ENCODE peak calls at places on chromosomes 6 and 20, in five cellular contexts. One of them, this sample, is unnamed.

GRCh38 chr20:23659989-23660837 is 22.5 kb upstream of the CST3 start:
- DNase-seq in coronary artery: no peak
- DNase-seq in kidney epithelial cell: no peak
- DNase-seq in heart right ventricle: no peak
- DNase-seq in ascending aorta: no peak
- DNase-seq in this sample: no peak

GRCh38 chr20:17504326-17504897 is 26.8 kb downstream of the BFSP1 start:
- DNase-seq in coronary artery: no peak
- DNase-seq in kidney epithelial cell: no peak
- DNase-seq in ascending aorta: no peak
- DNase-seq in heart right ventricle: no peak
- DNase-seq in this sample: no peak

GRCh38 chr6:137722749-137723272 is 144.2 kb upstream of the TNFAIP3 start:
- DNase-seq in coronary artery: no peak
- DNase-seq in ascending aorta: no peak
- DNase-seq in kidney epithelial cell: no peak
- DNase-seq in heart right ventricle: no peak
- DNase-seq in this sample: no peak

GRCh38 chr6:80338201-80338836 is 231.8 kb downstream of the BCKDHB start:
- DNase-seq in ascending aorta: peak; percentile 65
- DNase-seq in heart right ventricle: peak; percentile 72
- DNase-seq in kidney epithelial cell: peak; percentile 7
- DNase-seq in coronary artery: no peak
- DNase-seq in this sample: peak; percentile 25

GRCh38 chr20:346640-347316 is at the start of gene NRSN2:
- DNase-seq in coronary artery: no peak
- DNase-seq in heart right ventricle: peak; percentile 69
- DNase-seq in kidney epithelial cell: no peak
- DNase-seq in ascending aorta: peak; percentile 80
- DNase-seq in this sample: no peak

GRCh38 chr6:37479266-37479854 is 20.3 kb downstream of the CCDC167 start:
- DNase-seq in coronary artery: no peak
- DNase-seq in kidney epithelial cell: no peak
- DNase-seq in ascending aorta: no peak
- DNase-seq in heart right ventricle: no peak
- DNase-seq in this sample: no peak

GRCh38 chr6:11822346-11822745 is 43.7 kb upstream of the ADTRP start:
- DNase-seq in ascending aorta: no peak
- DNase-seq in coronary artery: no peak
- DNase-seq in kidney epithelial cell: no peak
- DNase-seq in heart right ventricle: no peak
- DNase-seq in this sample: no peak

GRCh38 chr6:150640556-150641206 is 41.0 kb downstream of the PLEKHG1 start:
- DNase-seq in coronary artery: no peak
- DNase-seq in heart right ventricle: no peak
- DNase-seq in kidney epithelial cell: no peak
- DNase-seq in ascending aorta: no peak
- DNase-seq in this sample: no peak

GRCh38 chr20:36493801-36494114 is 47.6 kb upstream of the MYL9 start:
- DNase-seq in heart right ventricle: peak; percentile 73
- DNase-seq in coronary artery: peak; percentile 83
- DNase-seq in ascending aorta: peak; percentile 82
- DNase-seq in kidney epithelial cell: no peak
- DNase-seq in this sample: no peak

GRCh38 chr20:44704551-44704971 is 10.6 kb upstream of the CCN5 start:
- DNase-seq in ascending aorta: no peak
- DNase-seq in kidney epithelial cell: no peak
- DNase-seq in heart right ventricle: no peak
- DNase-seq in coronary artery: no peak
- DNase-seq in this sample: no peak

GRCh38 chr6:3748208-3748701 is 3.3 kb downstream of the PXDC1 start:
- DNase-seq in ascending aorta: peak; percentile 91
- DNase-seq in coronary artery: no peak
- DNase-seq in heart right ventricle: peak; percentile 66
- DNase-seq in kidney epithelial cell: no peak
- DNase-seq in this sample: peak; percentile 34

GRCh38 chr6:152696543-152696942 is 1.2 kb upstream of the MYCT1 start:
- DNase-seq in heart right ventricle: no peak
- DNase-seq in ascending aorta: no peak
- DNase-seq in coronary artery: no peak
- DNase-seq in kidney epithelial cell: no peak
- DNase-seq in this sample: no peak

GRCh38 chr6:36650848-36651247 is 27.7 kb upstream of the CDKN1A start:
- DNase-seq in kidney epithelial cell: no peak
- DNase-seq in coronary artery: no peak
- DNase-seq in heart right ventricle: no peak
- DNase-seq in ascending aorta: no peak
- DNase-seq in this sample: no peak

GRCh38 chr6:150867117-150867516 is 1.6 kb downstream of the MTHFD1L start:
- DNase-seq in coronary artery: no peak
- DNase-seq in heart right ventricle: no peak
- DNase-seq in ascending aorta: no peak
- DNase-seq in kidney epithelial cell: no peak
- DNase-seq in this sample: no peak

GRCh38 chr6:163324928-163325784 is 89.4 kb upstream of the QKI start:
- DNase-seq in ascending aorta: peak; percentile 71
- DNase-seq in kidney epithelial cell: no peak
- DNase-seq in coronary artery: no peak
- DNase-seq in heart right ventricle: peak; percentile 51
- DNase-seq in this sample: no peak

GRCh38 chr6:111752476-111752875 is 120.8 kb downstream of the FYN start:
- DNase-seq in kidney epithelial cell: no peak
- DNase-seq in ascending aorta: no peak
- DNase-seq in coronary artery: no peak
- DNase-seq in heart right ventricle: no peak
- DNase-seq in this sample: no peak

GRCh38 chr6:1797801-1798200 is 188.1 kb downstream of the FOXC1 start:
- DNase-seq in heart right ventricle: no peak
- DNase-seq in coronary artery: no peak
- DNase-seq in ascending aorta: no peak
- DNase-seq in kidney epithelial cell: no peak
- DNase-seq in this sample: no peak

GRCh38 chr6:129243377-129243776 is 360.4 kb downstream of the LAMA2 start:
- DNase-seq in coronary artery: no peak
- DNase-seq in kidney epithelial cell: no peak
- DNase-seq in heart right ventricle: no peak
- DNase-seq in ascending aorta: no peak
- DNase-seq in this sample: no peak

GRCh38 chr20:10228330-10228729 is 9.7 kb downstream of the SNAP25 start:
- DNase-seq in kidney epithelial cell: no peak
- DNase-seq in coronary artery: no peak
- DNase-seq in heart right ventricle: no peak
- DNase-seq in ascending aorta: no peak
- DNase-seq in this sample: no peak

GRCh38 chr20:44324343-44324742 is 12.5 kb upstream of the R3HDML start:
- DNase-seq in coronary artery: no peak
- DNase-seq in ascending aorta: no peak
- DNase-seq in kidney epithelial cell: no peak
- DNase-seq in heart right ventricle: no peak
- DNase-seq in this sample: no peak

GRCh38 chr20:62739581-62740285 is 31.1 kb downstream of the NTSR1 start:
- DNase-seq in kidney epithelial cell: no peak
- DNase-seq in ascending aorta: no peak
- DNase-seq in coronary artery: no peak
- DNase-seq in heart right ventricle: peak; percentile 37
- DNase-seq in this sample: no peak

GRCh38 chr6:80956898-80957297 is 795.6 kb downstream of the TENT5A start:
- DNase-seq in kidney epithelial cell: no peak
- DNase-seq in ascending aorta: no peak
- DNase-seq in heart right ventricle: no peak
- DNase-seq in coronary artery: no peak
- DNase-seq in this sample: no peak

GRCh38 chr6:168096271-168096764 is 17.3 kb upstream of the FRMD1 start:
- DNase-seq in heart right ventricle: no peak
- DNase-seq in kidney epithelial cell: no peak
- DNase-seq in ascending aorta: no peak
- DNase-seq in coronary artery: no peak
- DNase-seq in this sample: no peak

GRCh38 chr20:50663095-50663821 is 28.1 kb downstream of the RIPOR3 start:
- DNase-seq in ascending aorta: no peak
- DNase-seq in coronary artery: no peak
- DNase-seq in kidney epithelial cell: no peak
- DNase-seq in heart right ventricle: no peak
- DNase-seq in this sample: peak; percentile 21

GRCh38 chr20:6053776-6054688 is at the start of gene LRRN4:
- DNase-seq in ascending aorta: no peak
- DNase-seq in kidney epithelial cell: peak; percentile 94
- DNase-seq in heart right ventricle: no peak
- DNase-seq in coronary artery: no peak
- DNase-seq in this sample: no peak

GRCh38 chr6:213284-213683 is 79.0 kb upstream of the DUSP22 start:
- DNase-seq in heart right ventricle: no peak
- DNase-seq in coronary artery: no peak
- DNase-seq in ascending aorta: no peak
- DNase-seq in kidney epithelial cell: no peak
- DNase-seq in this sample: no peak

GRCh38 chr6:120584111-120584760 is 750.0 kb downstream of the TBC1D32 start:
- DNase-seq in heart right ventricle: no peak
- DNase-seq in ascending aorta: no peak
- DNase-seq in coronary artery: no peak
- DNase-seq in kidney epithelial cell: no peak
- DNase-seq in this sample: no peak

GRCh38 chr6:136067731-136068341 is 182.3 kb downstream of the MTFR2 start:
- DNase-seq in ascending aorta: no peak
- DNase-seq in coronary artery: no peak
- DNase-seq in kidney epithelial cell: peak; percentile 87
- DNase-seq in heart right ventricle: no peak
- DNase-seq in this sample: no peak

GRCh38 chr6:33693186-33694158 is 18.0 kb downstream of the UQCC2 start:
- DNase-seq in heart right ventricle: peak; percentile 39
- DNase-seq in ascending aorta: no peak
- DNase-seq in coronary artery: no peak
- DNase-seq in kidney epithelial cell: no peak
- DNase-seq in this sample: no peak

GRCh38 chr6:21987501-21987957 is 309.3 kb downstream of the PRL start:
- DNase-seq in ascending aorta: peak; percentile 89
- DNase-seq in heart right ventricle: peak; percentile 43
- DNase-seq in kidney epithelial cell: peak; percentile 93
- DNase-seq in coronary artery: peak; percentile 85
- DNase-seq in this sample: peak; percentile 59

GRCh38 chr20:58721951-58722371 is 29.4 kb downstream of the NPEPL1 start:
- DNase-seq in kidney epithelial cell: no peak
- DNase-seq in coronary artery: peak; percentile 70
- DNase-seq in heart right ventricle: no peak
- DNase-seq in ascending aorta: peak; percentile 65
- DNase-seq in this sample: no peak

GRCh38 chr20:36793294-36794115 is 19.9 kb upstream of the DSN1 start:
- DNase-seq in kidney epithelial cell: no peak
- DNase-seq in heart right ventricle: no peak
- DNase-seq in coronary artery: no peak
- DNase-seq in ascending aorta: no peak
- DNase-seq in this sample: no peak

GRCh38 chr6:167240034-167240541 is 51.0 kb upstream of the UNC93A start:
- DNase-seq in kidney epithelial cell: no peak
- DNase-seq in coronary artery: no peak
- DNase-seq in ascending aorta: no peak
- DNase-seq in heart right ventricle: no peak
- DNase-seq in this sample: no peak

GRCh38 chr6:22826961-22827360 is 257.6 kb downstream of the HDGFL1 start:
- DNase-seq in coronary artery: no peak
- DNase-seq in heart right ventricle: no peak
- DNase-seq in kidney epithelial cell: no peak
- DNase-seq in ascending aorta: no peak
- DNase-seq in this sample: no peak

GRCh38 chr6:20686142-20686541 is 151.9 kb downstream of the CDKAL1 start:
- DNase-seq in coronary artery: no peak
- DNase-seq in ascending aorta: no peak
- DNase-seq in heart right ventricle: no peak
- DNase-seq in kidney epithelial cell: no peak
- DNase-seq in this sample: no peak

GRCh38 chr6:35275417-35275816 is 15.9 kb downstream of the ZNF76 start:
- DNase-seq in heart right ventricle: no peak
- DNase-seq in kidney epithelial cell: no peak
- DNase-seq in coronary artery: no peak
- DNase-seq in ascending aorta: no peak
- DNase-seq in this sample: no peak

DNA sequence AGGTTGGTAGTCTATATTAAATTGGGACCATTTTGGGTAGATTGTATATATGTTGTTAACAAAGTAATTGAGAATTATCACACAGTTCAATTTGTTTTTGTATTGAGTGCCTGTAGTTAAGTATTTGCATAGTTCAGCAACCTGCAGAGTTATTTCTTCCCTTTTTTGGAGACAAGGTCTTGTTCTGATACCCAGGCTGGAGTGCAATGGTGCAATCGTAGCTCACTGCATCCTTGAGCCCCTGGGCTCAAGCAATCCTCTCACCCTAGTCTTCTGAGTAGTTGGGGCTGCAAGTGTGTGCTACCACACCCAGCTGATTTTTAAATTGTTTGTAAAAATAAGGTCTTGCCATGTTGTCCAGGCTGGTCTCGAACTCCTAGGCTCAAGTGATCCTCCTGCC is 250.5 kb downstream of the UTRN start:
- DNase-seq in coronary artery: no peak
- DNase-seq in ascending aorta: no peak
- DNase-seq in heart right ventricle: no peak
- DNase-seq in kidney epithelial cell: no peak
- DNase-seq in this sample: no peak
- TF ChIP-seq CTCF in coronary artery: no peak
- TF ChIP-seq CTCF in ascending aorta: no peak
- TF ChIP-seq CTCF in heart right ventricle: no peak
- TF ChIP-seq CTCF in kidney epithelial cell: no peak
- TF ChIP-seq CTCF in this sample: no peak

GRCh38 chr6:73581293-73581692 is 60.5 kb upstream of the EEF1A1 start:
- DNase-seq in ascending aorta: no peak
- DNase-seq in coronary artery: no peak
- DNase-seq in kidney epithelial cell: no peak
- DNase-seq in heart right ventricle: no peak
- DNase-seq in this sample: no peak
- H3K4me3 ChIP-seq in ascending aorta: peak overlapping the region; percentile 30
- H3K4me3 ChIP-seq in coronary artery: no peak overlapping the region
- H3K4me3 ChIP-seq in kidney epithelial cell: no peak overlapping the region
- H3K4me3 ChIP-seq in heart right ventricle: no peak overlapping the region
- H3K4me3 ChIP-seq in this sample: no peak overlapping the region

GRCh38 chr6:5325173-5325572 is 63.9 kb downstream of the FARS2 start:
- DNase-seq in coronary artery: no peak
- DNase-seq in kidney epithelial cell: no peak
- DNase-seq in ascending aorta: no peak
- DNase-seq in heart right ventricle: no peak
- DNase-seq in this sample: no peak
- TF ChIP-seq CTCF in coronary artery: no peak
- TF ChIP-seq CTCF in kidney epithelial cell: no peak
- TF ChIP-seq CTCF in ascending aorta: no peak
- TF ChIP-seq CTCF in heart right ventricle: no peak
- TF ChIP-seq CTCF in this sample: no peak

DNA sequence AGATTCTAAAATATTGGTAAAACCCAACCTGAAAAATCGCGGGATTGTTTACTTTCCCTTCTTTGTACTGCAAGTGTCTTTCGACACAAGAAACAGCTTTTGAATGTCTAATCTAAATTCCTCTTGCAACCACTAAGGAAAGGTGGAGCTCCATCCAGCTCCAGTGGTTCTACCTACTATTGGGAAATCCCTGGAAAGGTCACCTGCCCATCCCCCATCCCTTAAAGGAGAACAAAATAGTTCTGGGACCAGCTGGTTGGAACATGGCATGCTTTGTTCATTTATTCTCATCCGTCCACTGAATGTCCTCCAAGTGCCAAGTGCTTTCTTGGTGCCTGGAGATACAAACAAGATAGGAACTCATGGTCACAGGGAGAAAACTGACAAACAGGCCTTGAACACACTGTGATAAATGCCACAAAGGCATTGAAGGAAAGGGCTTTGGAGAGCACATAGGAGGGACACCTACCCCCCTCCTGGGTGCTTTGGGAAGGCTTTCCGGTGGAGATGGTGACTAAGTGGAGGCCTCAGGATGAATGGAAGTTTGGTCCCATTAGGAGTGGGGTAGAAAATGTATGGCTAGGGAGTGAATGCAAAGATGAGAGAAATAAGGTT is 2.3 kb upstream of the CITED2 start:
- DNase-seq in ascending aorta: peak; percentile 69
- DNase-seq in coronary artery: no peak
- DNase-seq in kidney epithelial cell: no peak
- DNase-seq in heart right ventricle: no peak
- DNase-seq in this sample: peak; percentile 64
- H3K4me3 ChIP-seq in ascending aorta: peak overlapping the region; percentile 75
- H3K4me3 ChIP-seq in coronary artery: peak overlapping the region; percentile 86
- H3K4me3 ChIP-seq in kidney epithelial cell: peak overlapping the region; percentile 74
- H3K4me3 ChIP-seq in heart right ventricle: peak overlapping the region; percentile 71
- H3K4me3 ChIP-seq in this sample: peak overlapping the region; percentile 94